ENCODE peak calls at places on chromosome 14, in six cellular contexts. One of them, this sample, is unnamed.

GRCh38 chr14:100303179-100303578 is 3.1 kb downstream of the SLC25A29 start:
- DNase-seq in uterus: no peak
- DNase-seq in adrenal gland: no peak
- DNase-seq in cardiac muscle cell: no peak
- DNase-seq in HCT116: no peak
- DNase-seq in psoas muscle: no peak
- DNase-seq in this sample: peak

GRCh38 chr14:80973918-80974317 is 18.5 kb downstream of the TSHR start:
- DNase-seq in uterus: peak
- DNase-seq in adrenal gland: no peak
- DNase-seq in cardiac muscle cell: no peak
- DNase-seq in HCT116: no peak
- DNase-seq in psoas muscle: no peak
- DNase-seq in this sample: no peak

GRCh38 chr14:79161576-79161975 is 991.4 kb downstream of the NRXN3 start:
- DNase-seq in uterus: no peak
- DNase-seq in adrenal gland: no peak
- DNase-seq in cardiac muscle cell: peak
- DNase-seq in HCT116: no peak
- DNase-seq in psoas muscle: no peak
- DNase-seq in this sample: no peak

GRCh38 chr14:31605702-31606101 is 44.5 kb downstream of the NUBPL start:
- DNase-seq in uterus: no peak
- DNase-seq in adrenal gland: no peak
- DNase-seq in cardiac muscle cell: no peak
- DNase-seq in HCT116: no peak
- DNase-seq in psoas muscle: no peak
- DNase-seq in this sample: no peak

GRCh38 chr14:64845878-64846277 is 33.8 kb downstream of the SPTB start:
- DNase-seq in uterus: no peak
- DNase-seq in adrenal gland: no peak
- DNase-seq in cardiac muscle cell: no peak
- DNase-seq in HCT116: no peak
- DNase-seq in psoas muscle: no peak
- DNase-seq in this sample: no peak

GRCh38 chr14:46377305-46377704 is 274.3 kb downstream of the RPL10L start:
- DNase-seq in uterus: no peak
- DNase-seq in adrenal gland: no peak
- DNase-seq in cardiac muscle cell: no peak
- DNase-seq in HCT116: no peak
- DNase-seq in psoas muscle: no peak
- DNase-seq in this sample: no peak

GRCh38 chr14:33642080-33642479 is 308.8 kb downstream of the EGLN3 start:
- DNase-seq in uterus: no peak
- DNase-seq in adrenal gland: no peak
- DNase-seq in cardiac muscle cell: no peak
- DNase-seq in HCT116: no peak
- DNase-seq in psoas muscle: no peak
- DNase-seq in this sample: no peak

GRCh38 chr14:31949709-31950108 is 127.4 kb upstream of the ARHGAP5 start:
- DNase-seq in uterus: no peak
- DNase-seq in adrenal gland: no peak
- DNase-seq in cardiac muscle cell: no peak
- DNase-seq in HCT116: no peak
- DNase-seq in psoas muscle: no peak
- DNase-seq in this sample: no peak

GRCh38 chr14:96796851-96797187 is 363 bp upstream of the VRK1 start:
- DNase-seq in uterus: no peak
- DNase-seq in adrenal gland: no peak
- DNase-seq in cardiac muscle cell: no peak
- DNase-seq in HCT116: no peak
- DNase-seq in psoas muscle: no peak
- DNase-seq in this sample: no peak

DNA sequence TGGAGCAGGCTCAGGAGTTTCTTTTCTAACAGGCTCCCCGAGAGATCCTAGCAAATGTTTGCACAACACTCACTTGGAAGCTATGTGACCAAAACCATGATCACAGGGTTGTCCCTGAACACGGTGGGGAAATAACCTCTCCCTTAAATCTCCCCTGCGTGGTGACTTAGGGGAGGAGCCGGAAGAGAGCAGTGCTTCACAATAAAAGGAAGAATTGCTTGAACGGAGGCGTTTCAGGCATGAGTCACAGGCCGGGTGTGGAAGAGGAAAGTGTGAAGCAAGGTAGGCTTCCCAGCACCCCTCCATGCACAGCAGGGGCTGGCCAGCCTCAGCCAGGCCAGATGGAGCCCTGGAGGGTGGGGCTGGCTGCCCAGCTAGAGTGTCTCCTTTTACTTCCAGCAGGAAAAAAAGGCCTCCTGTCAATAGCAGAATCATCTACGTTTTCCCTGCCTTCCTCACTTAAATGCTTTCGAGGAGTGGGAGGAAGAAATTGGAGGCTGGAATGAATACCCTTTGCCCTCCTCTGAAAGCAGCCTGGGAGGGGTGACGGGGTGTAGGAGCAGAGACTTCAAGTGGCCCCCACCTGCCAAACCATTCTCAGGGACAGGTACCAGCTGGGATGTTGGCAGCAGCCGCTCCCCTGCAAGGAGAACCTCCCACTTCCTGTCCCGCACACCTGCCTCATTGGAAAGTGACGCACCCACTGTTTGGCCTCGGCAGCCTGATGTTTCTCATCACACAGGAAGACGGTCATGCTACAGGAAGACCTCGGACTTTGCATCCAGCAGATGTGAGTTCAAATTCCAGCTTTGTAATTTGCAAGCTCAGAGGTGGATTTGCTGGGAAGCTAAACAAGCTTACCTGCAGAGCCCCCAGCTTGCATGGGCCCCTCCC is 30.1 kb upstream of the PPP2R5C start:
- DNase-seq in uterus: peak
- DNase-seq in adrenal gland: peak
- DNase-seq in cardiac muscle cell: peak
- DNase-seq in HCT116: peak
- DNase-seq in psoas muscle: no peak
- DNase-seq in this sample: peak
- H3K27ac ChIP-seq in uterus: peak
- H3K27ac ChIP-seq in adrenal gland: peak
- H3K27ac ChIP-seq in cardiac muscle cell: no peak
- H3K27ac ChIP-seq in HCT116: peak
- H3K27ac ChIP-seq in psoas muscle: no peak
- H3K27ac ChIP-seq in this sample: peak

GRCh38 chr14:71011479-71011878 is 104.2 kb downstream of the PCNX1 start:
- DNase-seq in uterus: no peak
- DNase-seq in adrenal gland: no peak
- DNase-seq in cardiac muscle cell: peak
- DNase-seq in HCT116: no peak
- DNase-seq in psoas muscle: no peak
- DNase-seq in this sample: no peak
- TF ChIP-seq CTCF in uterus: no peak
- TF ChIP-seq CTCF in adrenal gland: peak
- TF ChIP-seq CTCF in cardiac muscle cell: peak
- TF ChIP-seq CTCF in HCT116: peak
- TF ChIP-seq CTCF in psoas muscle: no peak
- TF ChIP-seq CTCF in this sample: no peak

DNA sequence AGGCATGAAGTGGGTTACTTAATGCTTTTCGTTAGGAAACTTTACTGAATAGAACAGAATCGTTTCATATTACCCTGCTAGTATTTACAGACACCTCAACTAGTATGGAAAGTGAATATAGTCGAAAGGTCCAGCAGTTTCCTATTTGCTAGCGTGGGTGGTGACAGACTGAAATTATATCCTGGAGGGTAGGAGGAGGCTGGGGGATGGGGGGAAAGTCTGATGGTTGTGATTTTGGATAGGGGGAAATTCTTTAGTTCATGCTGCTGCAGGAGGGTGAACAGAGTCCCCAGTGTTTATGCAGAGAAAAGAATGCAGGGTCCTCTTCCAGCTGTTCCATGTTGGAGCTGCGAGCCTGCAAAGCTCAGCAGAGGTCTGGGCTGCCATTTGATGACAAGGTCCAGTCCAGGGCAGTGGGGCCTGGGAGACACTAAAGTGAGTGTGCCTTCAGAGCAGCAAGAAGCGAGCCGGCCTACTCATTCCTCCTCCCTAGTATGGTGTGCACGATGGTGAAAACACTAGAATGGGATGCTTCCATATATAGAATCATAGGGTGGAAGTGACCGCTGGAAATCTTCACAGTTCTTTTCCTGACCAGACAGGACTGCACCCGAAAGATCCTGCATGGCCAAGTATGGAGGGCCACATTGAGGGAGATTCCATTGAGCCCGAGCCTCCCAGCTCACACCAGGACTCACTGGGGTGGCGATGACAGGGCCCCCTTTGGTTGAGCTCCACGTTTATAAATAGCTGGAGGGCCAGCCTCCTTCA is 2.1 kb downstream of the SAMD4A start:
- DNase-seq in uterus: peak
- DNase-seq in adrenal gland: no peak
- DNase-seq in cardiac muscle cell: peak
- DNase-seq in HCT116: no peak
- DNase-seq in psoas muscle: peak
- DNase-seq in this sample: no peak
- H3K27ac ChIP-seq in uterus: peak
- H3K27ac ChIP-seq in adrenal gland: no peak
- H3K27ac ChIP-seq in cardiac muscle cell: peak
- H3K27ac ChIP-seq in HCT116: no peak
- H3K27ac ChIP-seq in psoas muscle: peak
- H3K27ac ChIP-seq in this sample: no peak

GRCh38 chr14:102319351-102320032 is at the start of gene ZNF839:
- DNase-seq in uterus: peak
- DNase-seq in adrenal gland: peak
- DNase-seq in cardiac muscle cell: peak
- DNase-seq in HCT116: peak
- DNase-seq in psoas muscle: peak
- DNase-seq in this sample: peak

GRCh38 chr14:102316746-102317563 is 2.6 kb upstream of the ZNF839 start:
- DNase-seq in uterus: peak
- DNase-seq in adrenal gland: peak
- DNase-seq in cardiac muscle cell: peak
- DNase-seq in HCT116: peak
- DNase-seq in psoas muscle: peak
- DNase-seq in this sample: peak

GRCh38 chr14:102318781-102319276 is 717 bp upstream of the ZNF839 start:
- DNase-seq in uterus: peak
- DNase-seq in adrenal gland: peak
- DNase-seq in cardiac muscle cell: no peak
- DNase-seq in HCT116: no peak
- DNase-seq in psoas muscle: no peak
- DNase-seq in this sample: no peak

GRCh38 chr14:102316048-102316745 is 3.3 kb upstream of the ZNF839 start:
- DNase-seq in uterus: peak
- DNase-seq in adrenal gland: peak
- DNase-seq in cardiac muscle cell: peak
- DNase-seq in HCT116: no peak
- DNase-seq in psoas muscle: no peak
- DNase-seq in this sample: peak

DNA sequence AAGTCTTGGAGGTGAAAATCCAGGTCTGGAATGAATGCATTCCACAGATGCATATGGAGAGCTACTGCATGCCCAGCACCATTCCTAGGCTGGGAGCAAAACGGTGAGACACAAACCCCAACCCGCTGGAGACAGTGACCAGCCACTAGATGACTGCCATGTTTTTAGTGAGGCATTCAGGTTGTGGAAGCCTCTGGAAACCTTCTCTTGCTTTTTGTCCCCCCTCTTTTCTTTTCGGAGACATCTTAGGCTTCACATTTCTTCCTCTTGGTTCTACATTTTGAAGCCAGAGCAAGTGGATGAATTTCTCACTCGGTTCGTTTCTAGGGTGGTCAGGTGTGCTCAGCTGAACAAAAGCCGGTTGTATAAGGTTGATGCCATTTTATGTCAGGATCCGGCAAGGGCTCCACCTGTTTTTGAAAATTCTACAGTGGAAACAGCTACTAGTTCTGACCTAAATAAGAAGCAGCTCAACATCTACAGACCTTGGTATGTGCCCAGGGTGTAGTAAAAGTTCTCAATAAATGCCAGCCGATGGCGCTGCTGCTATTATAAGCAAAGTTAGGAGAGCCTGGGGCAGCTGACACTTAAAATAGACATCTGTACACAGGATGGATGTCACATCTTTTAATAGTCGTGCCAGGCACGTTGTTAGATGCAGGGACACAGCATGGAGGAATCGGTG is 1.8 kb upstream of the ZNF839 start:
- DNase-seq in uterus: no peak
- DNase-seq in adrenal gland: no peak
- DNase-seq in cardiac muscle cell: no peak
- DNase-seq in HCT116: no peak
- DNase-seq in psoas muscle: peak
- DNase-seq in this sample: no peak
- TF ChIP-seq CTCF in uterus: no peak
- TF ChIP-seq CTCF in adrenal gland: no peak
- TF ChIP-seq CTCF in cardiac muscle cell: no peak
- TF ChIP-seq CTCF in HCT116: peak
- TF ChIP-seq CTCF in psoas muscle: peak
- TF ChIP-seq CTCF in this sample: no peak

GRCh38 chr14:71652368-71652767 is 279.9 kb upstream of the RGS6 start:
- DNase-seq in uterus: no peak
- DNase-seq in adrenal gland: no peak
- DNase-seq in cardiac muscle cell: no peak
- DNase-seq in HCT116: no peak
- DNase-seq in psoas muscle: no peak
- DNase-seq in this sample: no peak
- H3K27ac ChIP-seq in uterus: no peak
- H3K27ac ChIP-seq in adrenal gland: no peak
- H3K27ac ChIP-seq in cardiac muscle cell: no peak
- H3K27ac ChIP-seq in HCT116: no peak
- H3K27ac ChIP-seq in psoas muscle: no peak
- H3K27ac ChIP-seq in this sample: no peak

GRCh38 chr14:77275855-77276153 is 4.8 kb upstream of the NGB start:
- DNase-seq in uterus: no peak
- DNase-seq in adrenal gland: no peak
- DNase-seq in cardiac muscle cell: no peak
- DNase-seq in HCT116: no peak
- DNase-seq in psoas muscle: no peak
- DNase-seq in this sample: no peak

GRCh38 chr14:77276295-77276935 is 5.4 kb upstream of the NGB start:
- DNase-seq in uterus: no peak
- DNase-seq in adrenal gland: no peak
- DNase-seq in cardiac muscle cell: no peak
- DNase-seq in HCT116: no peak
- DNase-seq in psoas muscle: no peak
- DNase-seq in this sample: no peak

GRCh38 chr14:77273796-77274195 is 2.8 kb upstream of the NGB start:
- DNase-seq in uterus: no peak
- DNase-seq in adrenal gland: no peak
- DNase-seq in cardiac muscle cell: no peak
- DNase-seq in HCT116: no peak
- DNase-seq in psoas muscle: no peak
- DNase-seq in this sample: no peak

GRCh38 chr14:77276959-77277358 is 6.0 kb upstream of the NGB start:
- DNase-seq in uterus: no peak
- DNase-seq in adrenal gland: no peak
- DNase-seq in cardiac muscle cell: no peak
- DNase-seq in HCT116: no peak
- DNase-seq in psoas muscle: no peak
- DNase-seq in this sample: no peak

GRCh38 chr14:77275041-77275854 is 4.2 kb upstream of the NGB start:
- DNase-seq in uterus: no peak
- DNase-seq in adrenal gland: no peak
- DNase-seq in cardiac muscle cell: no peak
- DNase-seq in HCT116: no peak
- DNase-seq in psoas muscle: no peak
- DNase-seq in this sample: no peak
- TF ChIP-seq CTCF in uterus: no peak
- TF ChIP-seq CTCF in adrenal gland: no peak
- TF ChIP-seq CTCF in cardiac muscle cell: no peak
- TF ChIP-seq CTCF in HCT116: no peak
- TF ChIP-seq CTCF in psoas muscle: no peak
- TF ChIP-seq CTCF in this sample: no peak